ENCODE peak calls at places on chromosomes 12 and 14, in ten cellular contexts. W, R, J, C, S, M, I, Z, Y and K are unnamed samples.

GRCh38 chr14:73358187-73358586 is 100.2 kb downstream of the NUMB start:
- DNase-seq in Z (no peak), S (no peak), Y (no peak), M (no peak), C (no peak), W (no peak), I (no peak), J (no peak), R (no peak), K (no peak)

GRCh38 chr12:105224399-105224798 is 11.6 kb downstream of the APPL2 start:
- DNase-seq in C (no peak), J (no peak), M (no peak), S (no peak), I (no peak), R (no peak), W (no peak), Y (no peak), Z (no peak), K (no peak)

GRCh38 chr12:86081798-86082197 is 174.4 kb downstream of the MGAT4C start:
- DNase-seq in J (no peak), W (no peak), Y (no peak), C (no peak), Z (no peak), I (no peak), M (no peak), R (no peak), S (no peak), K (no peak)

GRCh38 chr12:19144287-19144686 is 14.8 kb downstream of the PLEKHA5 start:
- DNase-seq in Y (no peak), Z (no peak), C (no peak), W (no peak), M (no peak), R (no peak), I (no peak), S (no peak), J (no peak), K (no peak)

GRCh38 chr12:128976120-128976519 is 122.8 kb downstream of the GLT1D1 start:
- DNase-seq in R (no peak), Z (no peak), J (no peak), W (no peak), Y (no peak), C (no peak), S (peak), M (no peak), I (no peak), K (peak)

GRCh38 chr14:55537782-55538181 is 42.2 kb upstream of the KTN1 start:
- DNase-seq in R (no peak), C (no peak), J (no peak), Y (peak), S (no peak), M (peak), I (no peak), Z (no peak), W (no peak), K (no peak)

GRCh38 chr12:48996794-48997718 is 2.1 kb downstream of the DDN start:
- DNase-seq in R (peak), Z (peak), S (peak), J (peak), C (peak), W (peak), M (peak), Y (peak), I (peak), K (peak)

GRCh38 chr14:91473046-91473445 is 37.1 kb downstream of the PPP4R3A start:
- DNase-seq in J (no peak), R (no peak), W (no peak), Y (no peak), M (no peak), S (no peak), I (no peak), Z (no peak), C (no peak), K (no peak)

GRCh38 chr12:124813782-124814181 is 49.9 kb downstream of the SCARB1 start:
- DNase-seq in M (no peak), J (no peak), C (no peak), W (no peak), Y (no peak), S (no peak), R (no peak), I (no peak), Z (no peak), K (no peak)

GRCh38 chr14:54599932-54600331 is 33.0 kb downstream of the SAMD4A start:
- DNase-seq in Y (no peak), C (no peak), J (no peak), W (no peak), Z (no peak), S (no peak), M (no peak), I (no peak), R (no peak), K (no peak)

GRCh38 chr14:56359245-56359644 is 220.4 kb upstream of the TMEM260 start:
- DNase-seq in S (peak), W (no peak), M (no peak), C (no peak), J (no peak), Z (no peak), R (no peak), I (peak), Y (no peak), K (no peak)

GRCh38 chr14:31291210-31291609 is 83.6 kb upstream of the HECTD1 start:
- DNase-seq in Y (peak), W (no peak), S (no peak), C (no peak), M (no peak), I (peak), Z (no peak), J (no peak), R (no peak), K (no peak)

GRCh38 chr12:122986258-122986871 is 5.9 kb downstream of the ARL6IP4 start:
- DNase-seq in R (no peak), Y (no peak), W (no peak), J (no peak), C (no peak), Z (no peak), I (no peak), M (no peak), S (no peak), K (no peak)

GRCh38 chr14:77018785-77019184 is 9.7 kb downstream of the IRF2BPL start:
- DNase-seq in M (no peak), Z (no peak), Y (peak), I (peak), J (no peak), C (no peak), R (no peak), S (no peak), W (no peak), K (no peak)

GRCh38 chr12:89895591-89895990 is 187.0 kb upstream of the ATP2B1 start:
- DNase-seq in W (no peak), Y (no peak), I (no peak), J (no peak), C (no peak), R (peak), M (no peak), S (no peak), Z (peak), K (no peak)

GRCh38 chr12:122517877-122518276 is 8.9 kb downstream of the RSRC2 start:
- DNase-seq in C (no peak), Y (peak), M (no peak), S (no peak), J (no peak), W (no peak), I (peak), R (no peak), Z (no peak), K (no peak)

GRCh38 chr12:100753837-100754236 is 40.7 kb upstream of the ANO4 start:
- DNase-seq in J (no peak), Z (no peak), Y (no peak), S (no peak), W (no peak), R (no peak), M (no peak), C (no peak), I (no peak), K (no peak)

GRCh38 chr14:60482743-60483142 is 3.1 kb downstream of the C14orf39 start:
- DNase-seq in Z (no peak), M (no peak), I (no peak), R (no peak), S (no peak), J (no peak), C (no peak), Y (no peak), W (no peak), K (no peak)

GRCh38 chr12:57549909-57550627 is at the start of gene KIF5A:
- DNase-seq in Y (no peak), R (peak), M (peak), C (no peak), W (peak), J (peak), S (peak), I (no peak), Z (peak), K (peak)

GRCh38 chr14:103121846-103122577 is 1.2 kb upstream of the TNFAIP2 start:
- DNase-seq in M (no peak), J (no peak), S (no peak), C (peak), W (no peak), Z (no peak), I (peak), R (peak), Y (peak), K (no peak)

GRCh38 chr12:88309546-88309945 is 167.4 kb downstream of the TMTC3 start:
- DNase-seq in W (no peak), R (no peak), J (no peak), C (no peak), S (no peak), M (no peak), I (peak), Z (no peak), Y (no peak), K (no peak)

GRCh38 chr12:117192057-117192456 is 1.8 kb upstream of the FBXO21 start:
- DNase-seq in R (no peak), I (peak), C (no peak), Z (no peak), J (no peak), M (no peak), W (no peak), S (no peak), Y (no peak), K (no peak)

GRCh38 chr14:54133896-54134295 is 177.3 kb upstream of the BMP4 start:
- DNase-seq in Y (no peak), S (no peak), W (no peak), J (no peak), Z (no peak), C (no peak), R (no peak), I (peak), M (no peak), K (no peak)

GRCh38 chr12:102095677-102096263 is 24.1 kb downstream of the NUP37 start:
- DNase-seq in Z (peak), J (no peak), C (no peak), I (peak), S (peak), M (no peak), Y (peak), W (no peak), R (peak), K (peak)

GRCh38 chr14:101194356-101195308 is 291.1 kb upstream of the RTL1 start:
- DNase-seq in C (peak), I (no peak), Z (no peak), J (no peak), M (no peak), Y (no peak), W (no peak), S (no peak), R (no peak), K (no peak)

GRCh38 chr14:77580477-77580876 is 36.0 kb downstream of the SPTLC2 start:
- DNase-seq in M (no peak), S (no peak), I (no peak), Z (no peak), W (no peak), J (no peak), C (no peak), Y (no peak), R (no peak), K (no peak)

GRCh38 chr12:76539727-76540126 is 19.8 kb downstream of the OSBPL8 start:
- DNase-seq in R (no peak), Y (no peak), I (no peak), Z (no peak), S (no peak), M (no peak), W (no peak), J (no peak), C (no peak), K (no peak)

GRCh38 chr12:102959391-102959790 is 1.9 kb downstream of the ASCL1 start:
- DNase-seq in R (no peak), I (no peak), Y (no peak), Z (no peak), W (no peak), M (no peak), J (no peak), S (no peak), C (no peak), K (no peak)

GRCh38 chr14:79721399-79722084 is 489.8 kb downstream of the DIO2 start:
- DNase-seq in Y (no peak), S (no peak), C (no peak), M (no peak), I (no peak), R (no peak), W (no peak), Z (no peak), J (no peak), K (no peak)

GRCh38 chr14:102917469-102918211 is 4.8 kb upstream of the AMN start:
- DNase-seq in Z (peak), Y (peak), R (peak), W (peak), C (no peak), I (peak), M (peak), J (no peak), S (peak), K (peak)

GRCh38 chr12:98544741-98545140 is 29.4 kb downstream of the TMPO start:
- DNase-seq in I (peak), M (no peak), Z (no peak), C (no peak), S (no peak), Y (no peak), W (no peak), J (no peak), R (no peak), K (no peak)

GRCh38 chr12:11839093-11839641 is 189.7 kb downstream of the ETV6 start:
- DNase-seq in Z (no peak), S (no peak), R (no peak), Y (peak), J (no peak), I (peak), C (peak), W (no peak), M (no peak), K (no peak)

GRCh38 chr12:112907415-112908157 is 824 bp downstream of the OAS1 start:
- DNase-seq in S (peak), R (no peak), Y (peak), Z (no peak), W (peak), J (no peak), M (peak), I (no peak), C (no peak), K (peak)